ENCODE peak calls at places on chromosome 22, in seven cellular contexts. One of them, this sample, is unnamed.
A peak's percentile ranks its signal among the peaks of the same experiment; 100 is the strongest.

GRCh38 chr22:38973289-38974169 is 8.6 kb upstream of the APOBEC3B start:
- DNase-seq in stimulated activated CD8-positive, alpha-beta memory T cell treated with anti-CD3 and anti-CD28 coated beads, Interleukin-12 subunit alpha, Interleukin-12 subunit beta, amount 100 ng/mL, for 1 hour: peak; percentile 48
- DNase-seq in ACHN: peak; percentile 46
- DNase-seq in AG08396: peak; percentile 60
- DNase-seq in fibroblast of the conjunctiva: peak; percentile 26
- DNase-seq in adipocyte: peak; percentile 72
- DNase-seq in right atrium auricular region: no peak
- DNase-seq in this sample: peak; percentile 49

GRCh38 chr22:45977551-45978274 is 751 bp upstream of the WNT7B start:
- DNase-seq in ACHN: no peak
- DNase-seq in right atrium auricular region: no peak
- DNase-seq in AG08396: no peak
- DNase-seq in fibroblast of the conjunctiva: no peak
- DNase-seq in stimulated activated CD8-positive, alpha-beta memory T cell treated with anti-CD3 and anti-CD28 coated beads, Interleukin-12 subunit alpha, Interleukin-12 subunit beta, amount 100 ng/mL, for 1 hour: no peak
- DNase-seq in adipocyte: peak; percentile 44
- DNase-seq in this sample: no peak

GRCh38 chr22:30776476-30776875 is 81.8 kb downstream of the OSBP2 start:
- DNase-seq in right atrium auricular region: no peak
- DNase-seq in adipocyte: no peak
- DNase-seq in AG08396: no peak
- DNase-seq in stimulated activated CD8-positive, alpha-beta memory T cell treated with anti-CD3 and anti-CD28 coated beads, Interleukin-12 subunit alpha, Interleukin-12 subunit beta, amount 100 ng/mL, for 1 hour: no peak
- DNase-seq in fibroblast of the conjunctiva: no peak
- DNase-seq in ACHN: no peak
- DNase-seq in this sample: no peak

GRCh38 chr22:42949159-42949558 is 65.8 kb downstream of the PACSIN2 start:
- DNase-seq in stimulated activated CD8-positive, alpha-beta memory T cell treated with anti-CD3 and anti-CD28 coated beads, Interleukin-12 subunit alpha, Interleukin-12 subunit beta, amount 100 ng/mL, for 1 hour: no peak
- DNase-seq in adipocyte: peak; percentile 39
- DNase-seq in AG08396: no peak
- DNase-seq in fibroblast of the conjunctiva: no peak
- DNase-seq in ACHN: no peak
- DNase-seq in right atrium auricular region: no peak
- DNase-seq in this sample: peak; percentile 78

GRCh38 chr22:17767236-17768065 is 6.8 kb downstream of the BID start:
- DNase-seq in adipocyte: no peak
- DNase-seq in AG08396: no peak
- DNase-seq in fibroblast of the conjunctiva: no peak
- DNase-seq in ACHN: no peak
- DNase-seq in right atrium auricular region: no peak
- DNase-seq in stimulated activated CD8-positive, alpha-beta memory T cell treated with anti-CD3 and anti-CD28 coated beads, Interleukin-12 subunit alpha, Interleukin-12 subunit beta, amount 100 ng/mL, for 1 hour: no peak
- DNase-seq in this sample: no peak

GRCh38 chr22:30435674-30436126 is 10.1 kb downstream of the MTFP1 start:
- DNase-seq in AG08396: no peak
- DNase-seq in fibroblast of the conjunctiva: no peak
- DNase-seq in right atrium auricular region: no peak
- DNase-seq in adipocyte: no peak
- DNase-seq in stimulated activated CD8-positive, alpha-beta memory T cell treated with anti-CD3 and anti-CD28 coated beads, Interleukin-12 subunit alpha, Interleukin-12 subunit beta, amount 100 ng/mL, for 1 hour: peak; percentile 66
- DNase-seq in ACHN: no peak
- DNase-seq in this sample: no peak

GRCh38 chr22:44891791-44892190 is 118.0 kb downstream of the PHF21B start:
- DNase-seq in adipocyte: no peak
- DNase-seq in fibroblast of the conjunctiva: no peak
- DNase-seq in stimulated activated CD8-positive, alpha-beta memory T cell treated with anti-CD3 and anti-CD28 coated beads, Interleukin-12 subunit alpha, Interleukin-12 subunit beta, amount 100 ng/mL, for 1 hour: no peak
- DNase-seq in ACHN: no peak
- DNase-seq in right atrium auricular region: no peak
- DNase-seq in AG08396: no peak
- DNase-seq in this sample: no peak

GRCh38 chr22:49962751-49963646 is 2.4 kb downstream of the PIM3 start:
- DNase-seq in ACHN: no peak
- DNase-seq in fibroblast of the conjunctiva: no peak
- DNase-seq in AG08396: no peak
- DNase-seq in stimulated activated CD8-positive, alpha-beta memory T cell treated with anti-CD3 and anti-CD28 coated beads, Interleukin-12 subunit alpha, Interleukin-12 subunit beta, amount 100 ng/mL, for 1 hour: no peak
- DNase-seq in adipocyte: no peak
- DNase-seq in right atrium auricular region: no peak
- DNase-seq in this sample: no peak

GRCh38 chr22:29093501-29093921 is 20.7 kb downstream of the KREMEN1 start:
- DNase-seq in ACHN: no peak
- DNase-seq in AG08396: peak; percentile 63
- DNase-seq in fibroblast of the conjunctiva: peak; percentile 57
- DNase-seq in adipocyte: peak; percentile 83
- DNase-seq in stimulated activated CD8-positive, alpha-beta memory T cell treated with anti-CD3 and anti-CD28 coated beads, Interleukin-12 subunit alpha, Interleukin-12 subunit beta, amount 100 ng/mL, for 1 hour: no peak
- DNase-seq in right atrium auricular region: no peak
- DNase-seq in this sample: no peak

GRCh38 chr22:35531695-35532094 is 8.9 kb upstream of the RASD2 start:
- DNase-seq in stimulated activated CD8-positive, alpha-beta memory T cell treated with anti-CD3 and anti-CD28 coated beads, Interleukin-12 subunit alpha, Interleukin-12 subunit beta, amount 100 ng/mL, for 1 hour: no peak
- DNase-seq in fibroblast of the conjunctiva: no peak
- DNase-seq in AG08396: no peak
- DNase-seq in right atrium auricular region: no peak
- DNase-seq in ACHN: no peak
- DNase-seq in adipocyte: no peak
- DNase-seq in this sample: no peak

GRCh38 chr22:43197271-43197941 is 10.5 kb upstream of the TTLL12 start:
- DNase-seq in stimulated activated CD8-positive, alpha-beta memory T cell treated with anti-CD3 and anti-CD28 coated beads, Interleukin-12 subunit alpha, Interleukin-12 subunit beta, amount 100 ng/mL, for 1 hour: no peak
- DNase-seq in adipocyte: peak; percentile 21
- DNase-seq in AG08396: peak; percentile 37
- DNase-seq in ACHN: no peak
- DNase-seq in right atrium auricular region: no peak
- DNase-seq in fibroblast of the conjunctiva: no peak
- DNase-seq in this sample: no peak

GRCh38 chr22:44884968-44885805 is 124.6 kb downstream of the PHF21B start:
- DNase-seq in ACHN: peak; percentile 15
- DNase-seq in fibroblast of the conjunctiva: no peak
- DNase-seq in adipocyte: no peak
- DNase-seq in stimulated activated CD8-positive, alpha-beta memory T cell treated with anti-CD3 and anti-CD28 coated beads, Interleukin-12 subunit alpha, Interleukin-12 subunit beta, amount 100 ng/mL, for 1 hour: no peak
- DNase-seq in right atrium auricular region: no peak
- DNase-seq in AG08396: no peak
- DNase-seq in this sample: no peak

GRCh38 chr22:44724859-44725258 is 22.9 kb downstream of the PRR5 start:
- DNase-seq in AG08396: no peak
- DNase-seq in stimulated activated CD8-positive, alpha-beta memory T cell treated with anti-CD3 and anti-CD28 coated beads, Interleukin-12 subunit alpha, Interleukin-12 subunit beta, amount 100 ng/mL, for 1 hour: no peak
- DNase-seq in right atrium auricular region: no peak
- DNase-seq in fibroblast of the conjunctiva: no peak
- DNase-seq in ACHN: no peak
- DNase-seq in adipocyte: no peak
- DNase-seq in this sample: no peak

GRCh38 chr22:38177926-38178604 is 3.6 kb downstream of the PLA2G6 start:
- DNase-seq in fibroblast of the conjunctiva: peak; percentile 50
- DNase-seq in ACHN: peak; percentile 78
- DNase-seq in right atrium auricular region: peak; percentile 73
- DNase-seq in AG08396: peak; percentile 73
- DNase-seq in adipocyte: peak; percentile 90
- DNase-seq in stimulated activated CD8-positive, alpha-beta memory T cell treated with anti-CD3 and anti-CD28 coated beads, Interleukin-12 subunit alpha, Interleukin-12 subunit beta, amount 100 ng/mL, for 1 hour: no peak
- DNase-seq in this sample: peak; percentile 85

GRCh38 chr22:45576730-45577464 is 74.2 kb downstream of the FBLN1 start:
- DNase-seq in fibroblast of the conjunctiva: no peak
- DNase-seq in adipocyte: no peak
- DNase-seq in right atrium auricular region: no peak
- DNase-seq in AG08396: no peak
- DNase-seq in ACHN: no peak
- DNase-seq in stimulated activated CD8-positive, alpha-beta memory T cell treated with anti-CD3 and anti-CD28 coated beads, Interleukin-12 subunit alpha, Interleukin-12 subunit beta, amount 100 ng/mL, for 1 hour: no peak
- DNase-seq in this sample: no peak

GRCh38 chr22:46866591-46866990 is 104.1 kb downstream of the TBC1D22A start:
- DNase-seq in fibroblast of the conjunctiva: peak; percentile 61
- DNase-seq in ACHN: no peak
- DNase-seq in right atrium auricular region: no peak
- DNase-seq in adipocyte: peak; percentile 80
- DNase-seq in stimulated activated CD8-positive, alpha-beta memory T cell treated with anti-CD3 and anti-CD28 coated beads, Interleukin-12 subunit alpha, Interleukin-12 subunit beta, amount 100 ng/mL, for 1 hour: no peak
- DNase-seq in AG08396: peak; percentile 72
- DNase-seq in this sample: peak; percentile 93

GRCh38 chr22:44276706-44277403 is 35.9 kb downstream of the SHISAL1 start:
- DNase-seq in AG08396: no peak
- DNase-seq in ACHN: no peak
- DNase-seq in adipocyte: no peak
- DNase-seq in fibroblast of the conjunctiva: no peak
- DNase-seq in stimulated activated CD8-positive, alpha-beta memory T cell treated with anti-CD3 and anti-CD28 coated beads, Interleukin-12 subunit alpha, Interleukin-12 subunit beta, amount 100 ng/mL, for 1 hour: no peak
- DNase-seq in right atrium auricular region: no peak
- DNase-seq in this sample: no peak

GRCh38 chr22:42856179-42856864 is 751 bp downstream of the ARFGAP3 start:
- DNase-seq in adipocyte: peak; percentile 73
- DNase-seq in right atrium auricular region: peak; percentile 75
- DNase-seq in AG08396: no peak
- DNase-seq in stimulated activated CD8-positive, alpha-beta memory T cell treated with anti-CD3 and anti-CD28 coated beads, Interleukin-12 subunit alpha, Interleukin-12 subunit beta, amount 100 ng/mL, for 1 hour: peak; percentile 39
- DNase-seq in ACHN: peak; percentile 17
- DNase-seq in fibroblast of the conjunctiva: no peak
- DNase-seq in this sample: peak; percentile 31

GRCh38 chr22:33227791-33228190 is 169.6 kb upstream of the SYN3 start:
- DNase-seq in right atrium auricular region: no peak
- DNase-seq in fibroblast of the conjunctiva: no peak
- DNase-seq in ACHN: no peak
- DNase-seq in stimulated activated CD8-positive, alpha-beta memory T cell treated with anti-CD3 and anti-CD28 coated beads, Interleukin-12 subunit alpha, Interleukin-12 subunit beta, amount 100 ng/mL, for 1 hour: no peak
- DNase-seq in AG08396: no peak
- DNase-seq in adipocyte: peak; percentile 29
- DNase-seq in this sample: no peak

GRCh38 chr22:20017622-20017958 is 967 bp upstream of the ARVCF start:
- DNase-seq in right atrium auricular region: no peak
- DNase-seq in adipocyte: no peak
- DNase-seq in AG08396: no peak
- DNase-seq in fibroblast of the conjunctiva: no peak
- DNase-seq in stimulated activated CD8-positive, alpha-beta memory T cell treated with anti-CD3 and anti-CD28 coated beads, Interleukin-12 subunit alpha, Interleukin-12 subunit beta, amount 100 ng/mL, for 1 hour: no peak
- DNase-seq in ACHN: no peak
- DNase-seq in this sample: no peak

GRCh38 chr22:49191506-49191980 is 636.1 kb downstream of the BRD1 start:
- DNase-seq in fibroblast of the conjunctiva: no peak
- DNase-seq in adipocyte: no peak
- DNase-seq in AG08396: no peak
- DNase-seq in right atrium auricular region: no peak
- DNase-seq in ACHN: no peak
- DNase-seq in stimulated activated CD8-positive, alpha-beta memory T cell treated with anti-CD3 and anti-CD28 coated beads, Interleukin-12 subunit alpha, Interleukin-12 subunit beta, amount 100 ng/mL, for 1 hour: no peak
- DNase-seq in this sample: no peak

GRCh38 chr22:40420341-40421081 is 50.1 kb downstream of the SGSM3 start:
- DNase-seq in AG08396: no peak
- DNase-seq in stimulated activated CD8-positive, alpha-beta memory T cell treated with anti-CD3 and anti-CD28 coated beads, Interleukin-12 subunit alpha, Interleukin-12 subunit beta, amount 100 ng/mL, for 1 hour: no peak
- DNase-seq in ACHN: no peak
- DNase-seq in adipocyte: no peak
- DNase-seq in right atrium auricular region: no peak
- DNase-seq in fibroblast of the conjunctiva: no peak
- DNase-seq in this sample: no peak

GRCh38 chr22:27314276-27314807 is 487.2 kb downstream of the MN1 start:
- DNase-seq in AG08396: no peak
- DNase-seq in adipocyte: no peak
- DNase-seq in right atrium auricular region: no peak
- DNase-seq in ACHN: no peak
- DNase-seq in stimulated activated CD8-positive, alpha-beta memory T cell treated with anti-CD3 and anti-CD28 coated beads, Interleukin-12 subunit alpha, Interleukin-12 subunit beta, amount 100 ng/mL, for 1 hour: no peak
- DNase-seq in fibroblast of the conjunctiva: no peak
- DNase-seq in this sample: no peak

This sample was measured in cardiac fibroblast.